ENCODE peak calls at places on chromosomes 13 and 19, in six cellular contexts. W is osteoblast, J is left ventricle myocardium inferior, R is adrenal gland, O is cardiac muscle cell, F is endothelial cell of umbilical vein. N is an unnamed sample.

GRCh38 chr19:46126086-46126485 is 1.6 kb upstream of the IGFL3 start:
- DNase-seq in W (no peak), J (no peak), R (no peak), O (no peak), F (no peak), N (no peak)

GRCh38 chr19:41548954-41549688 is 26.8 kb upstream of the CEACAM21 start:
- DNase-seq in W (no peak), J (no peak), R (peak; percentile 21), O (no peak), F (peak; percentile 89), N (no peak)

GRCh38 chr13:78030351-78030750 is 111.7 kb upstream of the EDNRB start:
- DNase-seq in W (no peak), J (no peak), R (no peak), O (no peak), F (no peak), N (no peak)

GRCh38 chr13:83503424-83503823 is 378.9 kb downstream of the SLITRK1 start:
- DNase-seq in W (no peak), J (no peak), R (no peak), O (no peak), F (no peak), N (no peak)

GRCh38 chr19:15282311-15282705 is 50.0 kb downstream of the BRD4 start:
- DNase-seq in W (no peak), J (no peak), R (no peak), O (no peak), F (no peak), N (no peak)

GRCh38 chr13:30702006-30702405 is 33.3 kb upstream of the ALOX5AP start:
- DNase-seq in W (peak; percentile 25), J (no peak), R (no peak), O (no peak), F (no peak), N (no peak)

GRCh38 chr13:110034031-110034430 is 247.6 kb upstream of the IRS2 start:
- DNase-seq in W (no peak), J (no peak), R (no peak), O (no peak), F (no peak), N (no peak)

GRCh38 chr13:102402292-102402691 is 444 bp upstream of the FGF14 start:
- DNase-seq in W (peak; percentile 73), J (peak; percentile 16), R (no peak), O (peak; percentile 23), F (no peak), N (peak; percentile 74)

GRCh38 chr13:29496241-29496712 is 99.2 kb downstream of the SLC7A1 start:
- DNase-seq in W (no peak), J (peak; percentile 53), R (no peak), O (no peak), F (no peak), N (no peak)

GRCh38 chr19:50432221-50432626 is 468 bp upstream of the MYBPC2 start:
- DNase-seq in W (peak; percentile 74), J (no peak), R (peak; percentile 32), O (peak; percentile 60), F (no peak), N (no peak)

GRCh38 chr13:27283906-27284523 is 13.4 kb downstream of the RASL11A start:
- DNase-seq in W (no peak), J (no peak), R (peak; percentile 58), O (no peak), F (peak; percentile 26), N (no peak)

GRCh38 chr13:80011448-80012212 is 329.3 kb downstream of the SPRY2 start:
- DNase-seq in W (no peak), J (no peak), R (peak; percentile 30), O (no peak), F (peak; percentile 52), N (no peak)

DNA sequence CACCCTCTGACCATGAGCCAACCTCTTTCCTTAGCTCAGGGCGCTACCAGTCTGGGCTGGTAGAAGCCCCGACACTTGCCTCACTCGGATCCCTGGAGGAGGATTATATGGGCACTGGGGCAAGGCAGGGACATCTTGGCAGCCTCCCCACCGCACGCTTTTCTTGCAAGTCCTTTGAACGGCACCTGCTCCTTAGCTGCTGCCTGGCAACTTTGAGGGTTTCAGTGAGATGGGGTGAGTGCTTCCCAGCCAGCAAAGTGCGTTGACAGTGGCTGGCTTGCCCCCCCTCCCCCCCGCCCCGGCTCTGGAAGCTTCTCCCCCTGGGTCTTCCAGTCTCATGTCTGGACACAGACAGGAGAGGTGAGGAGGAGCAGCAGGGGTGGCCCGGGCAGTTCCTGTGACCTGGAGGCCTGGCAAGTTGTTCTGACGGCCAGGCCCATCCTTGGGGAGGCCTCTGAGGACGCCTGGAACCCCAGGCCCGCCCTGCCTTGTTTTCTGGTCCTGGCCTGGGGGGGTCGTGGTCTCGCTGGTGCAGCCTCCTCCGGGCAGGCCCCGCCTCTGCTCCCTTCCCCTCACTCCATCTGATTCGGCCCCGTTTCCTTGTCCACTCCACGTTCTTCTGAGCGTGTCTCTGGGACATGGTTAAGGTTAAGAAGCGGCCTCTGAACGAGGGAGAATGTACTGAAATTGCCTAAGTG is 75.2 kb downstream of the ATP11A start:
- DNase-seq in W (peak; percentile 65), J (no peak), R (no peak), O (no peak), F (no peak), N (no peak)
- H3K27ac ChIP-seq in W (no peak overlapping the region), J (no peak overlapping the region), R (no peak overlapping the region), O (peak overlapping the region; percentile 30), F (no peak overlapping the region), N (peak overlapping the region; percentile 41)

DNA sequence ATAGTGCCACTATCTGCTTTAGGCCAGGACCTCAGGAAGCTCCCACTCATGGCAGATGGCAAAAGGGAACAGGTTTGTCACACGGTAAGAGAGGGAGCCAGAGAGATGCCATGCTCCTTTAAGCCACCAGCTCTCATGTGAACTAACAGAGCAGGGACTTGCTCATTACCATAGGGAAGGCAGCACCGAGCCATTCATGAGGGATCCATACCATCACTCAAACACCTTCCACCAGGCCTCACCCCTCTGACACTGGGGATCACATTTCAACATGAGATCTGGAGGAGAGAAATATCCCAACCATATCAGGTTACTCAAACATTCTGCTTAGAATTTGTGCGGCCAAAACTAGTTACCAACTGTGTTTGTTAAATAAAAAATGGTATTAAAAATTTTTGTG is 427.0 kb downstream of the UQCRFS1 start:
- DNase-seq in W (no peak), J (no peak), R (no peak), O (peak; percentile 11), F (no peak), N (no peak)
- TF ChIP-seq CTCF in W (no peak), J (no peak), R (no peak), O (no peak), F (no peak), N (no peak)

GRCh38 chr13:33466262-33466661 is 180.7 kb upstream of the STARD13 start:
- DNase-seq in W (no peak), J (no peak), R (no peak), O (no peak), F (peak; percentile 11), N (no peak)
- H3K27ac ChIP-seq in W (no peak overlapping the region), J (no peak overlapping the region), R (no peak overlapping the region), O (no peak overlapping the region), F (no peak overlapping the region), N (no peak overlapping the region)

GRCh38 chr19:2341987-2342386 is 13.5 kb downstream of the SPPL2B start:
- DNase-seq in W (no peak), J (no peak), R (no peak), O (no peak), F (no peak), N (no peak)
- TF ChIP-seq CTCF in W (no peak), J (no peak), R (no peak), O (no peak), F (no peak), N (no peak)

GRCh38 chr13:41344358-41344757 is 33.3 kb downstream of the NAA16 start:
- DNase-seq in W (no peak), J (no peak), R (no peak), O (no peak), F (no peak), N (no peak)

GRCh38 chr13:41345921-41346589 is 35.0 kb downstream of the NAA16 start:
- DNase-seq in W (no peak), J (no peak), R (no peak), O (no peak), F (peak; percentile 92), N (no peak)

GRCh38 chr13:41345165-41345920 is 34.3 kb downstream of the NAA16 start:
- DNase-seq in W (no peak), J (no peak), R (peak; percentile 47), O (no peak), F (no peak), N (no peak)
- H3K27ac ChIP-seq in W (no peak overlapping the region), J (peak overlapping the region; percentile 54), R (peak overlapping the region; percentile 65), O (no peak overlapping the region), F (peak overlapping the region; percentile 54), N (no peak overlapping the region)

DNA sequence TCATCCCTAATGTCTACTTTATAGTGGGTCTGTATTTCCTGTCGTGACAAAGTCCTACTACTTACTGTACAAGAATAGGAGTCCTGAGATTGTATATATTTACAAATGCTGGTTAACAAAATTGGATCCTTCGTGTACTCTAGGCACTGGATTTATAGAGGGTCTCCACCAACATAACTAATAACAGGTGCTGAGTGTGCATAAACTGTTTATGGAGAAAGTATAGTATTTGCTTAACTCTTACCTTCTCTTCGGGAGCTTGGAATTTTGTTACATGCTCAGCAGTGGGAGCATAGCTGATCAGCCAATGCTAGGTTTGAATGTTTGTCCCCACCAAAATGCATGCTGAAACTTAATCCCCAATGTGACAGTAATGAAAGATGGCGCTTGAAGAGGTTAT is 12.1 kb downstream of the ZNF442 start:
- DNase-seq in W (no peak), J (no peak), R (no peak), O (no peak), F (no peak), N (no peak)
- TF ChIP-seq CTCF in W (no peak), J (no peak), R (no peak), O (no peak), F (no peak), N (no peak)

GRCh38 chr13:44165895-44166496 is 207.6 kb upstream of the SERP2 start:
- DNase-seq in W (no peak), J (no peak), R (no peak), O (no peak), F (no peak), N (no peak)

GRCh38 chr13:44169018-44169909 is 204.4 kb upstream of the SERP2 start:
- DNase-seq in W (no peak), J (no peak), R (no peak), O (peak; percentile 23), F (no peak), N (no peak)

GRCh38 chr13:44163108-44163507 is 210.5 kb upstream of the SERP2 start:
- DNase-seq in W (no peak), J (no peak), R (no peak), O (no peak), F (no peak), N (no peak)

GRCh38 chr13:44160549-44161278 is 212.9 kb upstream of the SERP2 start:
- DNase-seq in W (no peak), J (no peak), R (no peak), O (no peak), F (no peak), N (no peak)

GRCh38 chr13:44165172-44165894 is 208.3 kb upstream of the SERP2 start:
- DNase-seq in W (no peak), J (no peak), R (no peak), O (no peak), F (no peak), N (no peak)
- H3K27ac ChIP-seq in W (no peak overlapping the region), J (no peak overlapping the region), R (no peak overlapping the region), O (no peak overlapping the region), F (no peak overlapping the region), N (no peak overlapping the region)